ENCODE peak calls at places on chromosomes 16 and 17, in five cellular contexts. K is CD4-positive, alpha-beta memory T cell; T is naive thymus-derived CD4-positive, alpha-beta T cell; M is lung; G is endothelial cell of umbilical vein. P is an unnamed sample.

GRCh38 chr17:54992797-54993639 is 24.5 kb downstream of the STXBP4 start:
- DNase-seq in T (peak), K (peak), G (peak), M (no peak), P (peak)

GRCh38 chr17:2282297-2282873 is 21.2 kb downstream of the SMG6 start:
- DNase-seq in T (peak), M (no peak), K (peak), G (peak), P (peak)

GRCh38 chr17:40951011-40951622 is 13.7 kb upstream of the KRT23 start:
- DNase-seq in K (no peak), G (no peak), T (no peak), M (no peak), P (no peak)

GRCh38 chr16:56609463-56609921 is 1.1 kb downstream of the MT2A start:
- DNase-seq in T (peak), K (peak), G (peak), M (peak), P (peak)

GRCh38 chr16:78925071-78925714 is 675.3 kb downstream of the MAF start:
- DNase-seq in K (no peak), T (no peak), G (no peak), M (no peak), P (peak)

GRCh38 chr16:69848635-69849545 is 86.8 kb downstream of the WWP2 start:
- DNase-seq in G (peak), K (no peak), T (no peak), M (peak), P (no peak)

GRCh38 chr17:71753070-71753469 is 367.8 kb upstream of the SOX9 start:
- DNase-seq in T (no peak), K (no peak), G (no peak), M (no peak), P (no peak)

GRCh38 chr16:58197314-58198012 is 443 bp downstream of the CSNK2A2 start:
- DNase-seq in M (no peak), G (no peak), T (no peak), K (peak), P (no peak)

GRCh38 chr16:22674832-22675191 is 139.2 kb upstream of the HS3ST2 start:
- DNase-seq in T (no peak), G (no peak), K (no peak), M (no peak), P (no peak)

GRCh38 chr17:61574542-61575351 is 16.3 kb downstream of the NACA2 start:
- DNase-seq in M (no peak), G (peak), K (no peak), T (no peak), P (no peak)

GRCh38 chr16:66315210-66315825 is 51.2 kb upstream of the CDH5 start:
- DNase-seq in T (peak), K (peak), M (peak), G (peak), P (peak)

GRCh38 chr16:22311520-22311919 is 14.3 kb downstream of the POLR3E start:
- DNase-seq in K (no peak), T (no peak), M (no peak), G (no peak), P (no peak)

GRCh38 chr16:54135361-54136275 is 151.0 kb downstream of the IRX3 start:
- DNase-seq in T (no peak), M (no peak), G (peak), K (no peak), P (no peak)

GRCh38 chr17:41959336-41960095 is 7.1 kb upstream of the CNP start:
- DNase-seq in M (no peak), G (peak), K (no peak), T (no peak), P (peak)

GRCh38 chr17:33868899-33869298 is 386.2 kb upstream of the CCL2 start:
- DNase-seq in K (no peak), M (no peak), G (no peak), T (no peak), P (no peak)

GRCh38 chr16:16861546-16861945 is 482.6 kb downstream of the NPIPA7 start:
- DNase-seq in K (peak), M (peak), T (peak), G (no peak), P (peak)

GRCh38 chr17:73643012-73643845 is 1.0 kb downstream of the SDK2 start:
- DNase-seq in T (peak), K (peak), M (no peak), G (no peak), P (no peak)

GRCh38 chr16:4077083-4077714 is 39.0 kb downstream of the ADCY9 start:
- DNase-seq in M (no peak), K (no peak), G (no peak), T (peak), P (no peak)

GRCh38 chr16:21554795-21555585 is 44.4 kb upstream of the METTL9 start:
- DNase-seq in T (peak), M (peak), K (peak), G (peak), P (peak)

GRCh38 chr17:64134216-64134970 is 4.4 kb upstream of the ERN1 start:
- DNase-seq in K (no peak), T (no peak), M (no peak), G (no peak), P (peak)

GRCh38 chr16:72203401-72203800 is 31.4 kb upstream of the PMFBP1 start:
- DNase-seq in G (peak), K (no peak), M (peak), T (no peak), P (peak)

GRCh38 chr17:37706446-37706845 is 38.4 kb downstream of the HNF1B start:
- DNase-seq in T (no peak), K (no peak), G (no peak), M (no peak), P (no peak)

GRCh38 chr17:74454197-74455024 is 12.0 kb upstream of the CD300A start:
- DNase-seq in M (no peak), K (peak), G (peak), T (peak), P (no peak)

GRCh38 chr16:23690771-23691482 is 12.2 kb downstream of the PLK1 start:
- DNase-seq in M (no peak), T (no peak), K (no peak), G (no peak), P (no peak)

DNA sequence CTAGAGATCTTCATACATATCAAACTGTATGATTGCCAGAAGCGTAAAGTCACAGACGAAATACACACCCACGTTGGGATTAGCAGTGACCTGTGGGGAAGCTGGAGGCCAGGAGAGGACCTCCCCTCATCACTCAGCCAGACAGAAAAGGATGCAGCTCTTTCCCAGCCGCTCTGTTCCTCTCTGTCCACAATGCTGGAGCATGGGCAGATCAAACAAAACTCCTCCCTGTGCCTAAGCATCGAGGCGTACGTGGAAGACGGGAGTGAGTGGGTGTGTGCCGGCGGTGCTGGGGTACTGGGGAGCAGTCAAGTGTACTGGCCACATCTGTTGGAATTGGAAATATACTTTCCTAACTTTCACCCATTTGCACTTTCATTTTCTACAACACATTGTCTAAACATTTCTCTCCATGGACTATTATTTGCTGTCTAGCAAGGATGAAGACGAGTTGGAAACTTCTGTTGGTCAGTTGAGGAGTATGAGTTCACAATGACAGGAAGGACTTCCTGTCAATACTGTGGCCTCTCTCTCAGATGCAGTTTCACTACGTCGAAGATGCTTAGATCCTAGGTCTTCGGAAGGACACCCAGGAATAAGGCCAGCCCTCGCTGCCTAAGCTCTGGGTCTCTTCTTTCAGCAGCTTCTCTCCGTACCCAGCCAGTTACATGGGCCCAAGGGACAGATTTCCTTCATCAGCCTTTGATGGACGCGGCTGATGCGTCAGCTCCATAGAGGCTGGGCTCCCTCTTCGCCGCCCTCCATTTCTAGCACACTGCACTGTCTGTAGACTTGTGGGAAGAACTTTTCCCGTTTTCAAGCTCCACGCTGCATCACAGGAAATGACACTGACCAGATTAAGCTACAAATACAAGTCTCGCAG is 30.6 kb upstream of the ENDOV start:
- DNase-seq in G (no peak), T (no peak), M (no peak), K (no peak), P (no peak)
- H3K27ac ChIP-seq in G (no peak), T (no peak), M (peak), K (no peak), P (no peak)

GRCh38 chr16:86490859-86491642 is 19.3 kb upstream of the FOXF1 start:
- DNase-seq in T (no peak), K (no peak), M (no peak), G (no peak), P (no peak)
- H3K27ac ChIP-seq in T (no peak), K (no peak), M (peak), G (no peak), P (no peak)

GRCh38 chr17:3958200-3958599 is 6.0 kb downstream of the ATP2A3 start:
- DNase-seq in M (no peak), T (no peak), K (no peak), G (no peak), P (no peak)

GRCh38 chr17:3957735-3958134 is 6.5 kb downstream of the ATP2A3 start:
- DNase-seq in M (no peak), G (no peak), T (no peak), K (no peak), P (no peak)

GRCh38 chr17:3959921-3960601 is 4.2 kb downstream of the ATP2A3 start:
- DNase-seq in G (no peak), M (no peak), T (no peak), K (no peak), P (no peak)

GRCh38 chr17:3960764-3961163 is 3.5 kb downstream of the ATP2A3 start:
- DNase-seq in G (no peak), M (no peak), T (no peak), K (no peak), P (no peak)

GRCh38 chr17:3959295-3959899 is 4.8 kb downstream of the ATP2A3 start:
- DNase-seq in M (no peak), K (no peak), G (peak), T (no peak), P (no peak)
- H3K27ac ChIP-seq in M (peak), K (peak), G (no peak), T (peak), P (no peak)

DNA sequence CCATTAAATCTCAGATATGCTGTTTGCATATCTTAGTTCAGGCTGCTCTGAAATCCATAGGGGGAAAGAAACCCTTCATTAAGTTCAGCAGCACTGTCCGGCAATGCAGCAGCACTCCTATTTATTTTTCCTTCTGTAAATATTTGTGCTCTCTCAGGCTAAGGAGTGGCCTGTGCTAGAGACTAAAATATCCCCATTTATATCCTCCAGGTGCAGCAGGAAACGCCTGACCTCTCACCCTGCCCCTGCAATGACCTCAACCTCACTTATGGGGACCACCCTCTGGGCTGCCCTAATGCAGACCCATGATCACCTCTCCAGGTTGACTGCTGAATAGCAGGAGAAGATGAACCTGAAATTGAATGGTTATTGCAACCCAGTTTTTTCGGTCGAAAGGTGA is 165.0 kb upstream of the ELAC2 start:
- DNase-seq in K (no peak), G (no peak), M (no peak), T (no peak), P (no peak)
- H3K27ac ChIP-seq in K (no peak), G (no peak), M (no peak), T (no peak), P (no peak)

GRCh38 chr17:10156579-10157488 is 41.6 kb downstream of the GAS7 start:
- DNase-seq in G (no peak), K (no peak), M (peak), T (no peak), P (no peak)

GRCh38 chr17:10151667-10152496 is 46.5 kb downstream of the GAS7 start:
- DNase-seq in G (no peak), T (no peak), K (no peak), M (peak), P (no peak)

GRCh38 chr17:10155334-10156081 is 42.9 kb downstream of the GAS7 start:
- DNase-seq in G (no peak), K (no peak), T (no peak), M (no peak), P (no peak)

GRCh38 chr17:10161392-10161791 is 37.0 kb downstream of the GAS7 start:
- DNase-seq in K (no peak), G (no peak), M (no peak), T (no peak), P (no peak)

DNA sequence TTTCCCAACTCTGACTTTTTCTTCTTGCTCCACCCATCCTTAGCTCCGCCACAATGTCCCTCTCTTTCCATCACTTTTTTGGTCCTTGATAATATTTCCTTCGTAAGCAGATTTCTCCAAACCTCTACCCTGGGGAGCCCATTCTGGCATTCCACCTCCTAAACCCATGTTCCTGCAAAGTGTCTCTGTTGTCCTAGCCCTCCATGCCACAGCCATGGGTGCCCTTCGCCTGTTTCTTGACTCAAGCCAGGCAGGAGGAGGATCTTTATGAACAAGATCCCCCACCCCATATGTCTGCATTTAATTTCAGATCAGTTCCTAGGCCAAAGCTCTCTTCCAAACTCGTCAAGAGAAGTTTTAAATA is 42.3 kb downstream of the GAS7 start:
- DNase-seq in T (no peak), G (no peak), K (no peak), M (no peak), P (no peak)
- H3K27ac ChIP-seq in T (no peak), G (no peak), K (no peak), M (peak), P (no peak)

DNA sequence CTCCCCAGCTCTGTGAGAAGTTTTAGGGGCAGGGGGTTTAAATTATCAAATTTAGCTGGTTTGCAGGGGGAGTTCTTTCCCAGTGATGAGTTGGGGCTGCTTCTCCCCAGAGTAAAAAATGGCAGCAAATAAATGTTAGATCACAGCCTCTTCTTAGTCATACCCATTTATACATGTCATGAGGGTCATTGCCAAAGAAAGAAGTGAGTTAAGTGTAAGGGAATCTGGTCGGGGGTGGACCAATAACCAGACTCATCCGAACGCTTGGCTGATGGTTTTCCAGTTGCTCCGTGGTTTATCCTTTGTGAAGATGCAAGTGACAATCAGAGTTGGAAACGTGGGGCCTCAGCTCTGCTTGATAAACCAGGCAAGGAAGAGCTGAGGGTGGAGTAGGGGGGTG is 87.1 kb downstream of the PLXDC1 start:
- DNase-seq in K (no peak), G (no peak), T (no peak), M (no peak), P (no peak)
- H3K27ac ChIP-seq in K (no peak), G (no peak), T (no peak), M (no peak), P (no peak)

P was measured in MM.1S.